ENCODE peak calls at places on chromosomes 4 and X, in nine cellular contexts. C, I, B, E, K, L, W, G and F are unnamed samples.

GRCh38 chr4:13540446-13541175 is 3.7 kb downstream of the NKX3-2 start:
- DNase-seq in C (no peak), I (peak), B (no peak), E (no peak), K (no peak), L (no peak), W (no peak), G (peak), F (no peak)

GRCh38 chrX:13009844-13010243 is 34.6 kb downstream of the FAM9C start:
- DNase-seq in C (no peak), I (no peak), B (no peak), E (no peak), K (no peak), L (no peak), W (no peak), G (no peak), F (no peak)

GRCh38 chr4:67198757-67199156 is 346.5 kb downstream of the CENPC start:
- DNase-seq in C (peak), I (peak), B (no peak), E (no peak), K (no peak), L (no peak), W (peak), G (peak), F (no peak)

GRCh38 chrX:18422886-18423285 is 2.5 kb upstream of the CDKL5 start:
- DNase-seq in C (no peak), I (no peak), B (no peak), E (no peak), K (no peak), L (no peak), W (no peak), G (no peak), F (no peak)

GRCh38 chr4:57119054-57119651 is 9.0 kb upstream of the IGFBP7 start:
- DNase-seq in C (no peak), I (no peak), B (no peak), E (peak), K (peak), L (no peak), W (peak), G (no peak), F (no peak)

GRCh38 chrX:153900806-153901752 is 3.4 kb upstream of the AVPR2 start:
- DNase-seq in C (peak), I (peak), B (peak), E (peak), K (peak), L (peak), W (peak), G (peak), F (peak)

GRCh38 chr4:142373610-142374009 is 472.5 kb downstream of the INPP4B start:
- DNase-seq in C (no peak), I (no peak), B (no peak), E (no peak), K (no peak), L (no peak), W (peak), G (no peak), F (no peak)

GRCh38 chr4:600850-601515 is 24.4 kb upstream of the PDE6B start:
- DNase-seq in C (no peak), I (no peak), B (no peak), E (no peak), K (no peak), L (no peak), W (no peak), G (peak), F (no peak)

GRCh38 chr4:79917246-79917645 is 155.8 kb downstream of the ANTXR2 start:
- DNase-seq in C (peak), I (peak), B (peak), E (peak), K (no peak), L (peak), W (peak), G (no peak), F (no peak)

GRCh38 chrX:133415276-133416105 is at the start of gene GPC4:
- DNase-seq in C (no peak), I (peak), B (no peak), E (peak), K (no peak), L (peak), W (no peak), G (peak), F (no peak)

GRCh38 chr4:151408630-151409469 is at the start of gene FHIP1A:
- DNase-seq in C (peak), I (peak), B (peak), E (peak), K (peak), L (peak), W (peak), G (peak), F (peak)

GRCh38 chrX:115259238-115259875 is 25.5 kb upstream of the LRCH2 start:
- DNase-seq in C (no peak), I (no peak), B (no peak), E (no peak), K (peak), L (no peak), W (no peak), G (no peak), F (no peak)

GRCh38 chr4:17550549-17550948 is 26.4 kb upstream of the LAP3 start:
- DNase-seq in C (no peak), I (no peak), B (no peak), E (no peak), K (no peak), L (no peak), W (no peak), G (no peak), F (no peak)

GRCh38 chr4:37244583-37245390 is at the start of gene NWD2:
- DNase-seq in C (no peak), I (peak), B (peak), E (peak), K (no peak), L (peak), W (no peak), G (peak), F (no peak)

GRCh38 chrX:155718964-155719586 is 106.3 kb upstream of the TMLHE start:
- DNase-seq in C (no peak), I (no peak), B (no peak), E (no peak), K (peak), L (no peak), W (no peak), G (no peak), F (no peak)

GRCh38 chr4:17911608-17912007 is 100.8 kb downstream of the NCAPG start:
- DNase-seq in C (no peak), I (no peak), B (peak), E (no peak), K (no peak), L (no peak), W (no peak), G (no peak), F (no peak)

GRCh38 chr4:105894570-105895323 is 524 bp upstream of the NPNT start:
- DNase-seq in C (no peak), I (peak), B (no peak), E (peak), K (no peak), L (no peak), W (no peak), G (peak), F (no peak)

GRCh38 chr4:145097821-145098674 is at the start of the genes ABCE1 and ANAPC10:
- DNase-seq in C (peak), I (peak), B (peak), E (peak), K (peak), L (peak), W (peak), G (peak), F (peak)

GRCh38 chr4:100497729-100498250 is 20.0 kb downstream of the EMCN start:
- DNase-seq in C (no peak), I (no peak), B (no peak), E (no peak), K (no peak), L (no peak), W (peak), G (no peak), F (no peak)

GRCh38 chr4:85448880-85449763 is 25.8 kb upstream of the ARHGAP24 start:
- DNase-seq in C (peak), I (no peak), B (no peak), E (no peak), K (no peak), L (no peak), W (no peak), G (peak), F (no peak)

GRCh38 chr4:17578482-17578891 is 1.5 kb downstream of the LAP3 start:
- DNase-seq in C (peak), I (no peak), B (no peak), E (no peak), K (no peak), L (no peak), W (peak), G (peak), F (no peak)

GRCh38 chr4:67447873-67448272 is 97.4 kb downstream of the CENPC start:
- DNase-seq in C (no peak), I (no peak), B (no peak), E (no peak), K (no peak), L (no peak), W (no peak), G (no peak), F (no peak)

GRCh38 chrX:120514236-120514635 is 45.1 kb upstream of the LAMP2 start:
- DNase-seq in C (peak), I (peak), B (no peak), E (no peak), K (no peak), L (no peak), W (peak), G (peak), F (no peak)

GRCh38 chrX:28876901-28877300 is 289.7 kb downstream of the IL1RAPL1 start:
- DNase-seq in C (no peak), I (no peak), B (no peak), E (no peak), K (no peak), L (no peak), W (no peak), G (no peak), F (no peak)

GRCh38 chr4:154332681-154333421 is 158.7 kb downstream of the DCHS2 start:
- DNase-seq in C (no peak), I (peak), B (peak), E (peak), K (no peak), L (peak), W (no peak), G (peak), F (no peak)

GRCh38 chr4:182495111-182495510 is 251.9 kb downstream of the TENM3 start:
- DNase-seq in C (no peak), I (no peak), B (no peak), E (no peak), K (no peak), L (no peak), W (no peak), G (no peak), F (no peak)

GRCh38 chr4:118867311-118868067 is 21.2 kb upstream of the SYNPO2 start:
- DNase-seq in C (no peak), I (no peak), B (no peak), E (no peak), K (peak), L (no peak), W (no peak), G (no peak), F (no peak)

GRCh38 chr4:21856754-21857153 is 91.8 kb downstream of the KCNIP4 start:
- DNase-seq in C (no peak), I (no peak), B (no peak), E (no peak), K (no peak), L (no peak), W (no peak), G (no peak), F (no peak)

GRCh38 chr4:108795733-108796132 is 32.9 kb upstream of the ETNPPL start:
- DNase-seq in C (no peak), I (no peak), B (no peak), E (no peak), K (no peak), L (no peak), W (no peak), G (no peak), F (no peak)

GRCh38 chrX:152601848-152602616 is 35.7 kb upstream of the GABRQ start:
- DNase-seq in C (peak), I (peak), B (peak), E (no peak), K (no peak), L (no peak), W (no peak), G (no peak), F (no peak)

GRCh38 chr4:107719211-107719926 is 665 bp downstream of the PAPSS1 start:
- DNase-seq in C (peak), I (peak), B (no peak), E (peak), K (no peak), L (no peak), W (peak), G (peak), F (no peak)

GRCh38 chrX:39307488-39307887 is 506.2 kb downstream of the MID1IP1 start:
- DNase-seq in C (no peak), I (no peak), B (no peak), E (no peak), K (no peak), L (no peak), W (peak), G (no peak), F (no peak)

GRCh38 chr4:38162240-38162784 is 202.1 kb downstream of the PTTG2 start:
- DNase-seq in C (no peak), I (no peak), B (no peak), E (no peak), K (no peak), L (no peak), W (peak), G (no peak), F (no peak)

GRCh38 chrX:14964500-14964899 is 91.3 kb downstream of the MOSPD2 start:
- DNase-seq in C (no peak), I (no peak), B (no peak), E (no peak), K (no peak), L (no peak), W (peak), G (no peak), F (no peak)
- TF ChIP-seq CTCF in C (no peak), I (no peak), B (no peak), E (no peak), K (peak), L (no peak), W (no peak), G (no peak), F (no peak)

DNA sequence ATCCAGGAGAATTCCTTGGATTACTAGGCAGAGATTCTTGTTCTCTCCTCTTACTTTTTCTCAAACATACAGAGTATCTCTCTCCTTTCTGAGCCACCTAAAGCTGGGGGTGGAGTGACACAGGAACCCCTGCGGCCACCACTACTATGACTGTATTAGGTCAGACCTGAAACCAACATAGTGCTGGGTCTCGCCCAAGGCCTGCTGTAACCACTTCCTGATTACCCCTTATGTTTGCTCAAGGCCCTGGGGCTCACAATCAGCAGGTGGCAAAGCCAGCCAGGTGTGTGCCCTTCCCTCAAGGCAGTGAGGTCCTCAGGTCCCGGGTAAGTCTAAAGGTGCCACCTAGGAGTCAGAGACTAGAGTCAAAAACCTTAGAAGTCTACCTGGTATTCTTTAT is 166.4 kb downstream of the PARM1 start:
- DNase-seq in C (peak), I (no peak), B (no peak), E (no peak), K (no peak), L (no peak), W (no peak), G (peak), F (no peak)
- TF ChIP-seq CTCF in C (no peak), I (no peak), B (no peak), E (no peak), K (no peak), L (no peak), W (no peak), G (no peak), F (no peak)

GRCh38 chr4:150104401-150105027 is 26.3 kb downstream of the DCLK2 start:
- DNase-seq in C (no peak), I (no peak), B (no peak), E (no peak), K (no peak), L (no peak), W (peak), G (no peak), F (no peak)
- TF ChIP-seq CTCF in C (no peak), I (no peak), B (no peak), E (no peak), K (no peak), L (no peak), W (no peak), G (no peak), F (no peak)

GRCh38 chr4:16106956-16107355 is 23.1 kb upstream of the PROM1 start:
- DNase-seq in C (no peak), I (no peak), B (no peak), E (no peak), K (no peak), L (no peak), W (no peak), G (no peak), F (no peak)
- TF ChIP-seq CTCF in C (no peak), I (no peak), B (no peak), E (no peak), K (no peak), L (no peak), W (no peak), G (no peak), F (no peak)

GRCh38 chr4:54585321-54586000 is 72.3 kb upstream of the KIT start:
- DNase-seq in C (no peak), I (no peak), B (no peak), E (no peak), K (peak), L (no peak), W (no peak), G (no peak), F (no peak)

GRCh38 chr4:54586343-54586953 is 71.3 kb upstream of the KIT start:
- DNase-seq in C (no peak), I (no peak), B (no peak), E (no peak), K (peak), L (no peak), W (no peak), G (no peak), F (no peak)

GRCh38 chr4:54587107-54587506 is 70.7 kb upstream of the KIT start:
- DNase-seq in C (no peak), I (no peak), B (no peak), E (no peak), K (no peak), L (no peak), W (no peak), G (no peak), F (no peak)

GRCh38 chr4:54587516-54587915 is 70.2 kb upstream of the KIT start:
- DNase-seq in C (no peak), I (no peak), B (no peak), E (no peak), K (no peak), L (no peak), W (no peak), G (no peak), F (no peak)

DNA sequence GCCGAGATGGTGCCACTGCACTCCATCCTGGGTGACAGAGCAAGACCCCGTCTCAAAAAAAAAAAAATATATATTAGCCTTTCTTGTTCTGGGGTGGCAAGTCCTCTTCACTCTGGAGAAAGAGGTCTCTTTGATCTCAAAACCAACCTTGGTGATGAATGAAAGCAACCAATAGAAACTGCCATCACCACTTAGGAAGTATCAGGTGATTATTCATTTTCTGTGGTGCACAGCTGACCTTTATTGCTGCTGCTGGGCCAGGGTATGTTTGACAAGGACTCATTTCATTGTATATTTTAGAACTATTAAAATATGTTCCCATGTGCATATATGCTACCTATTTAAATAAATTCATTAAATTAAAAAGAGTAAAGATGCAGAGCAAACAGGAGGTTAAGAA is 76.0 kb upstream of the KIT start:
- DNase-seq in C (no peak), I (no peak), B (no peak), E (no peak), K (no peak), L (no peak), W (no peak), G (no peak), F (no peak)
- TF ChIP-seq CTCF in C (no peak), I (no peak), B (no peak), E (no peak), K (no peak), L (no peak), W (no peak), G (no peak), F (no peak)

GRCh38 chr4:3207531-3208037 is 41.4 kb upstream of the MSANTD1 start:
- DNase-seq in C (no peak), I (no peak), B (no peak), E (no peak), K (peak), L (no peak), W (peak), G (no peak), F (no peak)
- TF ChIP-seq CTCF in C (no peak), I (peak), B (peak), E (no peak), K (peak), L (no peak), W (no peak), G (no peak), F (no peak)

GRCh38 chr4:78753091-78753490 is 23.1 kb upstream of the BMP2K start:
- DNase-seq in C (no peak), I (no peak), B (no peak), E (no peak), K (no peak), L (no peak), W (no peak), G (no peak), F (no peak)

GRCh38 chr4:78749972-78750727 is 26.0 kb upstream of the BMP2K start:
- DNase-seq in C (peak), I (no peak), B (no peak), E (no peak), K (no peak), L (no peak), W (peak), G (no peak), F (no peak)

GRCh38 chr4:78747328-78747946 is 28.7 kb upstream of the BMP2K start:
- DNase-seq in C (no peak), I (no peak), B (no peak), E (no peak), K (peak), L (no peak), W (peak), G (no peak), F (no peak)

GRCh38 chr4:78749258-78749971 is 26.7 kb upstream of the BMP2K start:
- DNase-seq in C (no peak), I (no peak), B (no peak), E (no peak), K (no peak), L (no peak), W (no peak), G (no peak), F (no peak)

GRCh38 chr4:78748361-78748760 is 27.8 kb upstream of the BMP2K start:
- DNase-seq in C (no peak), I (no peak), B (no peak), E (no peak), K (no peak), L (no peak), W (no peak), G (no peak), F (no peak)
- TF ChIP-seq CTCF in C (peak), I (peak), B (no peak), E (no peak), K (no peak), L (no peak), W (no peak), G (no peak), F (no peak)

GRCh38 chr4:6331018-6331417 is 61.4 kb downstream of the WFS1 start:
- DNase-seq in C (peak), I (peak), B (peak), E (peak), K (no peak), L (no peak), W (no peak), G (peak), F (no peak)

GRCh38 chr4:6332669-6333050 is 63.0 kb downstream of the WFS1 start:
- DNase-seq in C (no peak), I (no peak), B (no peak), E (no peak), K (no peak), L (no peak), W (no peak), G (no peak), F (no peak)

GRCh38 chr4:6331468-6331867 is 61.8 kb downstream of the WFS1 start:
- DNase-seq in C (no peak), I (no peak), B (no peak), E (peak), K (no peak), L (no peak), W (no peak), G (no peak), F (no peak)

GRCh38 chr4:6333301-6334202 is 63.9 kb downstream of the WFS1 start:
- DNase-seq in C (peak), I (no peak), B (peak), E (peak), K (no peak), L (peak), W (no peak), G (no peak), F (no peak)

GRCh38 chr4:6332042-6332668 is 62.5 kb downstream of the WFS1 start:
- DNase-seq in C (peak), I (peak), B (peak), E (peak), K (no peak), L (peak), W (peak), G (peak), F (no peak)
- TF ChIP-seq CTCF in C (peak), I (peak), B (peak), E (peak), K (peak), L (peak), W (peak), G (peak), F (peak)